ENCODE peak calls at places on chromosome 1, in eight cellular contexts. V is activated CD4-positive, alpha-beta T cell treated with anti-CD3 and anti-CD28 coated beads, Interleukin-2, amount 50 U/mL, for 1 hour; Z is C1 segment of cervical spinal cord; R is mucosa of descending colon; C is iris pigment epithelial cell; E is OCI-LY7; L is stimulated activated CD4-positive, alpha-beta T cell treated with anti-CD3 and anti-CD28 coated beads, Interleukin-1b, Interleukin-23, amount 100 ng/mL, for 4 hours; Q is amniotic stem cell. K is an unnamed sample.
A peak's percentile ranks its signal among the peaks of the same experiment; 100 is the strongest.

GRCh38 chr1:15304708-15305326 is 57.8 kb downstream of the FHAD1 start:
- DNase-seq in E (peak; percentile 70), V (peak; percentile 70), Q (no peak), R (peak; percentile 80), Z (peak; percentile 20), L (peak; percentile 52), C (peak; percentile 48), K (peak; percentile 34)

GRCh38 chr1:169163059-169163458 is 56.6 kb downstream of the ATP1B1 start:
- DNase-seq in R (no peak), C (peak; percentile 44), L (no peak), Q (no peak), Z (no peak), V (no peak), E (no peak), K (no peak)

GRCh38 chr1:160868141-160868540 is 5.5 kb upstream of the CD244 start:
- DNase-seq in R (no peak), L (no peak), Z (no peak), C (no peak), E (no peak), V (no peak), Q (no peak), K (no peak)

GRCh38 chr1:209434066-209434465 is 149.4 kb upstream of the CAMK1G start:
- DNase-seq in C (peak; percentile 31), R (no peak), Q (no peak), E (no peak), L (no peak), Z (peak; percentile 47), V (no peak), K (no peak)

GRCh38 chr1:22108343-22109135 is 34.4 kb downstream of the WNT4 start:
- DNase-seq in E (no peak), V (no peak), L (no peak), Z (no peak), R (no peak), Q (no peak), C (no peak), K (no peak)

GRCh38 chr1:59605761-59606160 is 209.0 kb upstream of the HOOK1 start:
- DNase-seq in Q (no peak), R (no peak), C (peak; percentile 45), L (no peak), V (no peak), Z (no peak), E (no peak), K (no peak)

GRCh38 chr1:199685369-199685768 is 342.1 kb upstream of the NR5A2 start:
- DNase-seq in L (no peak), V (no peak), Q (no peak), Z (no peak), R (no peak), C (peak; percentile 69), E (no peak), K (no peak)

GRCh38 chr1:238409191-238409846 is 518.6 kb upstream of the ZP4 start:
- DNase-seq in V (no peak), Q (peak; percentile 83), L (no peak), E (no peak), Z (no peak), R (no peak), C (peak; percentile 96), K (no peak)

GRCh38 chr1:60848583-60849188 is 233.7 kb upstream of the NFIA start:
- DNase-seq in Q (peak; percentile 21), E (peak; percentile 22), R (no peak), Z (no peak), L (no peak), C (peak; percentile 40), V (no peak), K (no peak)

K was measured in naive thymus-derived CD4-positive, alpha-beta T cell.